ENCODE peak calls at places on chromosomes 16 and 17, in seven cellular contexts. H, I, E, D, S, F and L are unnamed samples.

GRCh38 chr17:33335491-33336173 is 42.5 kb upstream of the ASIC2 start:
- DNase-seq in H (no peak), I (peak; percentile 70), E (no peak), D (no peak), S (no peak), F (no peak), L (peak; percentile 3)

GRCh38 chr17:63701477-63702222 is 1.7 kb upstream of the LIMD2 start:
- DNase-seq in H (no peak), I (no peak), E (peak; percentile 68), D (no peak), S (peak; percentile 68), F (no peak), L (no peak)

GRCh38 chr17:10120749-10121148 is 77.7 kb downstream of the GAS7 start:
- DNase-seq in H (no peak), I (no peak), E (peak; percentile 10), D (no peak), S (no peak), F (peak; percentile 69), L (no peak)

GRCh38 chr16:4580245-4580644 is 24.1 kb downstream of the C16orf96 start:
- DNase-seq in H (no peak), I (no peak), E (no peak), D (peak; percentile 4), S (no peak), F (no peak), L (no peak)

GRCh38 chr17:68533887-68534700 is 21.9 kb downstream of the PRKAR1A start:
- DNase-seq in H (peak; percentile 55), I (peak; percentile 35), E (no peak), D (peak; percentile 15), S (no peak), F (peak; percentile 50), L (peak; percentile 40)

GRCh38 chr17:42944211-42944610 is 20.0 kb downstream of the AARSD1 start:
- DNase-seq in H (no peak), I (no peak), E (no peak), D (no peak), S (no peak), F (peak; percentile 40), L (no peak)

GRCh38 chr17:7214300-7215135 is 5.1 kb downstream of the DLG4 start:
- DNase-seq in H (peak; percentile 89), I (peak; percentile 99), E (peak; percentile 99), D (peak; percentile 94), S (peak; percentile 97), F (peak; percentile 95), L (peak; percentile 99)

GRCh38 chr16:9258423-9259051 is 167.1 kb downstream of the HAPSTR1 start:
- DNase-seq in H (no peak), I (peak; percentile 72), E (no peak), D (peak; percentile 11), S (no peak), F (peak; percentile 1), L (peak; percentile 68)

GRCh38 chr16:50371936-50372595 is 3.3 kb upstream of the BRD7 start:
- DNase-seq in H (no peak), I (peak; percentile 47), E (no peak), D (no peak), S (no peak), F (no peak), L (no peak)

GRCh38 chr17:10754109-10754508 is 24.3 kb upstream of the TMEM220 start:
- DNase-seq in H (no peak), I (peak; percentile 87), E (no peak), D (no peak), S (no peak), F (peak; percentile 11), L (peak; percentile 59)

GRCh38 chr17:78031435-78031834 is 72.9 kb downstream of the TNRC6C start:
- DNase-seq in H (no peak), I (no peak), E (no peak), D (no peak), S (no peak), F (no peak), L (no peak)

GRCh38 chr17:72407336-72408121 is 286.7 kb downstream of the SOX9 start:
- DNase-seq in H (peak; percentile 92), I (peak; percentile 80), E (no peak), D (peak; percentile 98), S (no peak), F (peak; percentile 99), L (peak; percentile 98)

GRCh38 chr17:7886227-7887037 is 2.2 kb upstream of the CHD3 start:
- DNase-seq in H (no peak), I (peak; percentile 61), E (peak; percentile 45), D (no peak), S (peak; percentile 37), F (peak; percentile 7), L (peak; percentile 67)

GRCh38 chr16:70738083-70738977 is 52.5 kb upstream of the MTSS2 start:
- DNase-seq in H (peak; percentile 68), I (peak; percentile 80), E (no peak), D (peak; percentile 69), S (no peak), F (peak; percentile 93), L (no peak)

GRCh38 chr17:80163315-80163714 is 6.5 kb upstream of the CARD14 start:
- DNase-seq in H (no peak), I (no peak), E (no peak), D (no peak), S (no peak), F (no peak), L (no peak)